ENCODE peak calls at places on chromosomes 11 and 22, in four cellular contexts. S is endothelial cell of umbilical vein, N is H9, X is PC-3. Y is an unnamed sample.

GRCh38 chr11:126561327-126561893 is 205.9 kb downstream of the ST3GAL4 start:
- DNase-seq in S (peak; percentile 51), N (peak; percentile 78), X (peak; percentile 70), Y (peak; percentile 66)

GRCh38 chr11:129695543-129696308 is 119.9 kb upstream of the TMEM45B start:
- DNase-seq in S (peak; percentile 28), N (peak; percentile 90), X (peak; percentile 71), Y (peak; percentile 53)

GRCh38 chr11:132054822-132055221 is 684.4 kb downstream of the NTM start:
- DNase-seq in S (no peak), N (no peak), X (peak; percentile 20), Y (peak; percentile 91)

GRCh38 chr11:81987829-81988472 is 745.7 kb downstream of the FAM181B start:
- DNase-seq in S (no peak), N (no peak), X (no peak), Y (peak; percentile 44)

GRCh38 chr11:9089636-9090035 is 1.8 kb downstream of the SCUBE2 start:
- DNase-seq in S (no peak), N (no peak), X (no peak), Y (peak; percentile 22)

GRCh38 chr11:69899957-69900821 is 81.0 kb upstream of the FGF3 start:
- DNase-seq in S (peak; percentile 67), N (no peak), X (peak; percentile 14), Y (no peak)

GRCh38 chr11:61273151-61274078 is 21.7 kb downstream of the VWCE start:
- DNase-seq in S (no peak), N (no peak), X (no peak), Y (no peak)

GRCh38 chr11:123694551-123694950 is 40.1 kb upstream of the SCN3B start:
- DNase-seq in S (no peak), N (no peak), X (no peak), Y (peak; percentile 34)

GRCh38 chr22:30265851-30266444 is 703 bp downstream of the OSM start:
- DNase-seq in S (no peak), N (no peak), X (no peak), Y (peak; percentile 46)

GRCh38 chr11:72848846-72849466 is 34.7 kb downstream of the ATG16L2 start:
- DNase-seq in S (peak; percentile 59), N (peak; percentile 46), X (peak; percentile 73), Y (peak; percentile 56)

GRCh38 chr22:27065259-27065658 is 407.9 kb downstream of the MIAT start:
- DNase-seq in S (no peak), N (no peak), X (no peak), Y (no peak)

GRCh38 chr11:18294862-18295261 is 27.1 kb downstream of the HPS5 start:
- DNase-seq in S (no peak), N (no peak), X (no peak), Y (no peak)

GRCh38 chr22:35971418-35972119 is 57.1 kb downstream of the RBFOX2 start:
- DNase-seq in S (peak; percentile 61), N (no peak), X (no peak), Y (peak; percentile 92)

GRCh38 chr11:35918716-35919115 is 25.1 kb upstream of the LDLRAD3 start:
- DNase-seq in S (no peak), N (no peak), X (no peak), Y (no peak)

GRCh38 chr11:3129181-3129590 is 35.9 kb downstream of the OSBPL5 start:
- DNase-seq in S (no peak), N (no peak), X (no peak), Y (no peak)

GRCh38 chr22:29112102-29112501 is 39.3 kb downstream of the KREMEN1 start:
- DNase-seq in S (no peak), N (no peak), X (no peak), Y (no peak)

GRCh38 chr11:106309070-106309684 is 231.7 kb downstream of the AASDHPPT start:
- DNase-seq in S (no peak), N (no peak), X (no peak), Y (no peak)

GRCh38 chr11:118212781-118213565 is 11.8 kb downstream of the JAML start:
- DNase-seq in S (no peak), N (no peak), X (no peak), Y (no peak)

GRCh38 chr11:694563-695331 is at the start of gene DEAF1:
- DNase-seq in S (peak; percentile 96), N (peak; percentile 97), X (peak; percentile 96), Y (peak; percentile 99)

GRCh38 chr11:75339685-75340409 is 11.6 kb downstream of the ARRB1 start:
- DNase-seq in S (peak; percentile 72), N (no peak), X (no peak), Y (no peak)

GRCh38 chr11:81497202-81497804 is 1236.4 kb downstream of the FAM181B start:
- DNase-seq in S (peak; percentile 7), N (no peak), X (peak; percentile 65), Y (peak; percentile 49)

GRCh38 chr11:46694607-46695006 is 5.8 kb downstream of the ARHGAP1 start:
- DNase-seq in S (no peak), N (no peak), X (no peak), Y (no peak)

GRCh38 chr11:128670631-128671030 is 23.2 kb upstream of the FLI1 start:
- DNase-seq in S (no peak), N (no peak), X (no peak), Y (peak; percentile 22)

GRCh38 chr11:128666397-128666796 is 27.5 kb upstream of the FLI1 start:
- DNase-seq in S (no peak), N (no peak), X (no peak), Y (no peak)

GRCh38 chr11:128664286-128664685 is 29.6 kb upstream of the FLI1 start:
- DNase-seq in S (no peak), N (no peak), X (no peak), Y (no peak)

GRCh38 chr11:128669491-128669890 is 24.4 kb upstream of the FLI1 start:
- DNase-seq in S (no peak), N (no peak), X (peak; percentile 61), Y (peak; percentile 82)

GRCh38 chr11:128667873-128668272 is 26.0 kb upstream of the FLI1 start:
- DNase-seq in S (no peak), N (no peak), X (peak; percentile 49), Y (peak; percentile 71)
- H3K4me2 ChIP-seq in S (no peak overlapping the region), N (no peak overlapping the region), X (no peak overlapping the region), Y (no peak overlapping the region)

GRCh38 chr11:133243832-133244231 is 288.5 kb downstream of the OPCML start:
- DNase-seq in S (no peak), N (peak; percentile 70), X (no peak), Y (no peak)
- H3K9ac ChIP-seq in S (no peak overlapping the region), N (no peak overlapping the region), X (no peak overlapping the region), Y (no peak overlapping the region)

GRCh38 chr11:130839950-130840666 is 76.2 kb downstream of the SNX19 start:
- DNase-seq in S (no peak), N (no peak), X (no peak), Y (peak; percentile 73)
- H3K4me2 ChIP-seq in S (no peak overlapping the region), N (no peak overlapping the region), X (no peak overlapping the region), Y (peak overlapping the region; percentile 50)

DNA sequence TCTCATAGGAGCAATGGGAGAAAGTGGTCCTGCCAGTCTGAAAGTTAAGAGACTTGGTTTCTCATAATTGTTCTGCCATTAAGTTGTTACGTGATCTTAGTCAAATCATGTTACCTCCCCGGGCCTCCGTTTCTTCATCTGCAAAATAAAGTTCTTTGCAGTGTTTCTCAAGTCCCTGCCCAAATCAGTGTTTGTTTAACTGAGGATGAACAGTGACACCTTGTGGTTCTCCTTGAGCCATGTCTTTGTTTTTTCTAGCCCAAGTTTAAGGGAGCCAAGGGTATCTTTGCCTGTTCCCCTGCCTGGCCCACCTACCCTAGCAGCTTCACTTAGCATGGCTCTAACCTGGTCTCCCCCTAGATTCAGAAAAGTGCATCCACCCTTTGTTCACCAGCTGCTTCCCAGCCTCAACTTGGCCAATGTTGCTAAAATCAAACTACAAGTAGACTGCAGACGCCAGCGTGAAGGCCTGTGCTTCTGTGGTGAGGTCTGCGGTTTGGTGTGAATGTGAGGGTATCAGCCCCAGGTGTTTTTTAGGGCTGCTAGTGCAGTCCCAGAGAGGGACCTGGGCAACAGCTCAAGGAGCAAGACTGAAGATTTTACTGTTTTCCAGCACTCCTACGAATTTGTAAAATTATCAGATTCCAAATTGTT is 35.5 kb downstream of the FZD4 start:
- DNase-seq in S (peak; percentile 88), N (peak; percentile 61), X (peak; percentile 88), Y (peak; percentile 83)
- H3K9ac ChIP-seq in S (peak overlapping the region; percentile 71), N (no peak overlapping the region), X (peak overlapping the region; percentile 14), Y (peak overlapping the region; percentile 11)

GRCh38 chr11:121444508-121444907 is 7.6 kb upstream of the SORL1 start:
- DNase-seq in S (no peak), N (no peak), X (no peak), Y (no peak)

GRCh38 chr11:121448431-121448941 is 3.6 kb upstream of the SORL1 start:
- DNase-seq in S (no peak), N (no peak), X (no peak), Y (no peak)

GRCh38 chr11:121446752-121447156 is 5.4 kb upstream of the SORL1 start:
- DNase-seq in S (peak; percentile 10), N (no peak), X (peak; percentile 41), Y (peak; percentile 28)

GRCh38 chr11:121443688-121444275 is 8.3 kb upstream of the SORL1 start:
- DNase-seq in S (no peak), N (no peak), X (no peak), Y (no peak)

GRCh38 chr11:121445071-121445768 is 6.9 kb upstream of the SORL1 start:
- DNase-seq in S (no peak), N (no peak), X (no peak), Y (no peak)
- H3K4me2 ChIP-seq in S (no peak overlapping the region), N (no peak overlapping the region), X (no peak overlapping the region), Y (no peak overlapping the region)

DNA sequence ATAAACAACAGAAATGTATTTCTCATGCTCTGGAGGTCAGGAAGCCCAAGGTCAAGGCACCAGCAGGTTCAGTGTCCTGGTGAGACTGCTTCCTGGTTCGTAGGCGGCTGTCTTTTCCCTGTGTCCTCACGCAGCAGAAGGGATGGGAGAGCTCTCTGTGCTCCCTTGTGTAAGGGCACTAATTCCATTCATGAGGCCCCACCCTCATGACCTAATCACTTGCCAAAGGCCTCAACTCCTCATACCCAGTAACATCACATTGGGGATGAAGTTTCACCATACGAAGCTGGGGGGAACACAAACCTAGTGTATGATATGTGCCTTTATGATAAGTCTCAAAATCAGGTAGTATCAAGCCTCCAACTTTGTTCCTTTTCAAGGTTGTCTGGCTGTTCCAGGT is 38.6 kb upstream of the PANX2 start:
- DNase-seq in S (no peak), N (no peak), X (no peak), Y (no peak)
- H3K9ac ChIP-seq in S (no peak overlapping the region), N (no peak overlapping the region), X (no peak overlapping the region), Y (no peak overlapping the region)

GRCh38 chr22:24965822-24966626 is 13.5 kb downstream of the KIAA1671 start:
- DNase-seq in S (peak; percentile 65), N (no peak), X (peak; percentile 58), Y (no peak)
- H3K4me2 ChIP-seq in S (no peak overlapping the region), N (no peak overlapping the region), X (peak overlapping the region; percentile 62), Y (no peak overlapping the region)